ENCODE peak calls at places on chromosomes 13 and 19, in nine cellular contexts. Z, V, U, R, A, W, G, C and X are unnamed samples.

GRCh38 chr19:13784731-13785452 is 10.4 kb upstream of the ZSWIM4 start:
- DNase-seq in U (peak), V (peak), G (peak), R (peak), W (peak), Z (peak), C (peak), A (peak), X (peak)

GRCh38 chr13:32947411-32947810 is 68.8 kb upstream of the KL start:
- DNase-seq in A (no peak), W (no peak), C (no peak), U (no peak), Z (no peak), R (no peak), V (no peak), G (no peak), X (no peak)

GRCh38 chr13:39106216-39106995 is 68.2 kb downstream of the NHLRC3 start:
- DNase-seq in C (no peak), R (no peak), G (no peak), V (no peak), U (peak), A (no peak), Z (no peak), W (no peak), X (no peak)

GRCh38 chr19:33210266-33210940 is 15.2 kb downstream of the SLC7A10 start:
- DNase-seq in Z (no peak), U (no peak), V (no peak), A (no peak), G (no peak), C (no peak), W (no peak), R (no peak), X (no peak)

GRCh38 chr13:98500963-98501421 is 75.9 kb downstream of the STK24 start:
- DNase-seq in R (no peak), W (no peak), A (no peak), V (no peak), C (no peak), U (no peak), Z (no peak), G (no peak), X (no peak)

GRCh38 chr19:4338441-4339350 is at the start of gene STAP2:
- DNase-seq in G (peak), Z (no peak), A (peak), V (no peak), C (no peak), W (no peak), R (no peak), U (no peak), X (no peak)

GRCh38 chr13:99694251-99694650 is 193.0 kb downstream of the TM9SF2 start:
- DNase-seq in R (no peak), Z (no peak), W (no peak), U (no peak), V (no peak), G (no peak), A (no peak), C (no peak), X (no peak)

GRCh38 chr13:79659161-79659560 is 178.2 kb downstream of the NDFIP2 start:
- DNase-seq in C (peak), Z (no peak), G (peak), R (no peak), U (no peak), W (no peak), V (no peak), A (no peak), X (no peak)

GRCh38 chr19:6252066-6252465 is 27.7 kb downstream of the MLLT1 start:
- DNase-seq in W (no peak), A (no peak), V (no peak), G (no peak), R (no peak), C (no peak), Z (no peak), U (no peak), X (no peak)

GRCh38 chr13:110874508-110874960 is 40.3 kb downstream of the ANKRD10 start:
- DNase-seq in A (peak), W (peak), G (peak), C (peak), U (peak), R (peak), Z (peak), V (peak), X (peak)

GRCh38 chr19:38800577-38801347 is 11.8 kb downstream of the LGALS7B start:
- DNase-seq in Z (no peak), R (no peak), V (no peak), C (no peak), W (no peak), G (no peak), A (no peak), U (no peak), X (no peak)

GRCh38 chr13:49838989-49839388 is 46.5 kb upstream of the KPNA3 start:
- DNase-seq in A (no peak), Z (no peak), C (no peak), G (peak), V (no peak), R (no peak), W (no peak), U (no peak), X (no peak)

GRCh38 chr19:53908106-53908932 is 759 bp upstream of the CACNG7 start:
- DNase-seq in U (no peak), A (peak), G (peak), R (peak), V (peak), Z (no peak), W (peak), C (peak), X (peak)

GRCh38 chr19:33299061-33299665 is 3.2 kb downstream of the CEBPA start:
- DNase-seq in G (no peak), U (no peak), R (no peak), A (no peak), Z (no peak), W (no peak), C (no peak), V (no peak), X (peak)

GRCh38 chr19:2034729-2035589 is 16.1 kb downstream of the MKNK2 start:
- DNase-seq in R (no peak), U (no peak), Z (no peak), V (peak), W (peak), G (peak), A (peak), C (peak), X (peak)

GRCh38 chr13:43431279-43431678 is 355.5 kb downstream of the ENOX1 start:
- DNase-seq in A (peak), R (no peak), V (no peak), C (no peak), W (no peak), G (peak), U (no peak), Z (no peak), X (no peak)

GRCh38 chr13:51357928-51358595 is 18.6 kb downstream of the SERPINE3 start:
- DNase-seq in C (no peak), Z (no peak), W (no peak), G (peak), U (no peak), V (no peak), A (no peak), R (no peak), X (no peak)

GRCh38 chr13:49436890-49437289 is 7.0 kb downstream of the CAB39L start:
- DNase-seq in W (no peak), G (no peak), Z (no peak), A (peak), C (peak), V (peak), U (no peak), R (no peak), X (peak)

GRCh38 chr13:50677687-50678463 is 165.6 kb downstream of the DLEU7 start:
- DNase-seq in G (no peak), C (peak), W (no peak), Z (no peak), U (peak), V (peak), R (peak), A (peak), X (peak)

GRCh38 chr13:44147222-44147621 is 226.4 kb upstream of the SERP2 start:
- DNase-seq in C (no peak), W (no peak), Z (no peak), A (no peak), V (no peak), G (no peak), R (no peak), U (peak), X (no peak)

GRCh38 chr19:6459356-6460098 is at the start of gene SLC25A23:
- DNase-seq in A (peak), C (peak), U (peak), R (peak), Z (peak), W (peak), V (peak), G (peak), X (peak)

GRCh38 chr19:17616961-17617806 is 61.7 kb downstream of the COLGALT1 start:
- DNase-seq in Z (no peak), C (peak), W (no peak), R (no peak), U (no peak), A (no peak), G (peak), V (peak), X (no peak)

GRCh38 chr13:112248406-112248760 is 127.8 kb upstream of the SPACA7 start:
- DNase-seq in R (no peak), V (no peak), Z (no peak), C (no peak), A (no peak), G (no peak), U (no peak), W (no peak), X (no peak)

GRCh38 chr13:68667863-68668262 is 1437.7 kb upstream of the PCDH9 start:
- DNase-seq in V (no peak), A (no peak), W (no peak), R (no peak), U (no peak), C (no peak), Z (no peak), G (no peak), X (no peak)

GRCh38 chr19:10604460-10604980 is 17.4 kb upstream of the AP1M2 start:
- DNase-seq in W (no peak), V (peak), R (no peak), U (no peak), A (peak), G (no peak), Z (no peak), C (no peak), X (no peak)